ENCODE peak calls at places on chromosomes 1 and 21, in nine cellular contexts. M is stomach, D is thoracic aorta, J is gastrocnemius medialis, Z is uterus, X is left ventricle myocardium inferior, S is neural progenitor cell, W is upper lobe of right lung, P is endothelial cell of umbilical vein. C is an unnamed sample.

GRCh38 chr1:109530457-109531204 is 9.0 kb upstream of the GPR61 start:
- DNase-seq in J (no peak), M (no peak), Z (no peak), D (no peak), P (no peak), S (peak; percentile 57), X (no peak), W (no peak), C (no peak)

GRCh38 chr1:6785721-6786505 is 659 bp downstream of the CAMTA1 start:
- DNase-seq in S (peak; percentile 80), Z (peak; percentile 56), D (no peak), X (peak; percentile 49), P (peak; percentile 33), W (peak; percentile 77), J (peak; percentile 16), M (peak; percentile 38), C (peak; percentile 25)

GRCh38 chr1:32876341-32877210 is 5.9 kb upstream of the FNDC5 start:
- DNase-seq in X (peak; percentile 53), W (peak; percentile 85), D (no peak), P (peak; percentile 58), S (peak; percentile 65), Z (no peak), J (no peak), M (peak; percentile 71), C (peak; percentile 69)

GRCh38 chr1:51410568-51411460 is 80.5 kb upstream of the TTC39A start:
- DNase-seq in P (no peak), X (no peak), D (no peak), M (no peak), S (peak; percentile 9), J (no peak), W (no peak), Z (no peak), C (no peak)

GRCh38 chr1:51776408-51776807 is 102.1 kb downstream of the NRDC start:
- DNase-seq in X (no peak), Z (no peak), P (no peak), W (no peak), D (no peak), S (no peak), M (no peak), J (no peak), C (no peak)

GRCh38 chr1:39639333-39640130 is at the start of gene HEYL:
- DNase-seq in J (no peak), M (peak; percentile 69), W (peak; percentile 92), P (no peak), S (peak; percentile 91), Z (peak; percentile 90), X (peak; percentile 85), D (peak; percentile 26), C (peak; percentile 91)

GRCh38 chr1:40787733-40788560 is 4.4 kb downstream of the KCNQ4 start:
- DNase-seq in J (no peak), M (no peak), S (no peak), Z (no peak), P (no peak), D (no peak), X (no peak), W (no peak), C (no peak)

GRCh38 chr21:45971487-45972352 is 9.8 kb upstream of the COL6A1 start:
- DNase-seq in M (no peak), D (no peak), J (no peak), S (no peak), W (peak; percentile 64), Z (peak; percentile 79), X (peak; percentile 81), P (no peak), C (peak; percentile 77)

GRCh38 chr1:19664453-19665043 is at the start of gene HTR6:
- DNase-seq in D (no peak), P (no peak), X (no peak), M (no peak), J (no peak), W (no peak), Z (no peak), S (no peak), C (no peak)

GRCh38 chr1:213019450-213019849 is 3.8 kb upstream of the ANGEL2 start:
- DNase-seq in W (no peak), P (no peak), Z (no peak), S (no peak), X (no peak), D (no peak), M (no peak), J (no peak), C (no peak)
- H3K36me3 ChIP-seq in W (no peaks in the 10 kb centered on the region), P (no peaks in the 10 kb centered on the region), Z (no peaks in the 10 kb centered on the region), S (no peaks in the 10 kb centered on the region), X (no peaks in the 10 kb centered on the region), D (no peaks in the 10 kb centered on the region), M (no peaks in the 10 kb centered on the region), J (no peaks in the 10 kb centered on the region), C (no peaks in the 10 kb centered on the region)

GRCh38 chr1:107477233-107477632 is 336.4 kb downstream of the NTNG1 start:
- DNase-seq in Z (no peak), M (no peak), W (no peak), D (no peak), S (no peak), X (no peak), P (no peak), J (no peak), C (no peak)
- TF ChIP-seq CTCF in Z (no peak), M (no peak), W (no peak), D (no peak), S (peak; percentile 46), X (no peak), P (no peak), J (no peak), C (no peak)

DNA sequence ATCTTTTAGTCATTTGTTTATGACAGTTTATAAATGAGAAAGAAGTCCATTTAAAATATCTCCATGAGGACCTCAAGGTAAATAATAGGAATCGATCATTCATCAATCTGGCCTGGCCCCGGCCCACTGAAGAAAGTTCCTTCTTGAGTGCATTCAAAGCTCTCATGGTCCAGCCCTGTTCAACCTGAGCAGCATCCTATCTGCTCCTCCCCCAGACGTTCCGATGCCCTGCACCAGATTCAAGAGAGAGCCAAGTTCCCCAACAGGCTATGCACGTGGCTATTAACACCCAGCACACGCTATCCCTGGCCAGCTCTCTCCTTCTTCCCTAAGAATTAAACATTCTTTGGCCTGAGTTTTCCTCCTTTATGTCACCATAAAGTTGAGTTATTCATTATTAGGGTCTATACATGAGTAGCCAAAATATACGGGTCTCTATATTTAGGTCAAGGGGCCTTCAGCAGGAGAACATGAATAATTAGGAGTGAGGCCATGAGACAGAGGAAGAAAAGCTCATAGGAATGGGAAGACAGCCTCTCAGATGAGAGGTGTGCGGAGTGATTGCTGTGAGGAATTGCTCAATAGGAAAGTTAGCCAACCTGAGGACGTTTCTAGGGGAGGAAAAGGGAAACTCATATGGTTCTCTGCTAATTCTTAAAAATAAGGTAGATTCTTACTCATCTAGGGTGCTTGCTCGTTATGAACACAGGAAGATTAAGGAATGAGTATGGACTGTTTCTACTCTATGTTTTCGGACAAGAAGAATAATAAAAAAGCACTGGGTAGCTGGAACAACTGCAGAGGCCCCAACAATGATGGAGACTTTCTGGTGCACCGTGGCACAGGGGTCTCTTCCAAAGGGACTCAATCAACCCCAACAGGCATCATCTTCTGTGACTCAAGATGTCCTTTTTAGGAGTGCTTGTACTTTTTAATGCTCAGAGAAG is 23.6 kb downstream of the RUNX1 start:
- DNase-seq in D (no peak), M (no peak), S (no peak), P (no peak), W (no peak), J (no peak), X (no peak), Z (no peak), C (no peak)
- H3K4me3 ChIP-seq in D (no peak overlapping the region), M (no peak overlapping the region), S (no peak overlapping the region), P (no peak overlapping the region), W (no peak overlapping the region), J (no peak overlapping the region), X (no peak overlapping the region), Z (no peak overlapping the region), C (no peak overlapping the region)

DNA sequence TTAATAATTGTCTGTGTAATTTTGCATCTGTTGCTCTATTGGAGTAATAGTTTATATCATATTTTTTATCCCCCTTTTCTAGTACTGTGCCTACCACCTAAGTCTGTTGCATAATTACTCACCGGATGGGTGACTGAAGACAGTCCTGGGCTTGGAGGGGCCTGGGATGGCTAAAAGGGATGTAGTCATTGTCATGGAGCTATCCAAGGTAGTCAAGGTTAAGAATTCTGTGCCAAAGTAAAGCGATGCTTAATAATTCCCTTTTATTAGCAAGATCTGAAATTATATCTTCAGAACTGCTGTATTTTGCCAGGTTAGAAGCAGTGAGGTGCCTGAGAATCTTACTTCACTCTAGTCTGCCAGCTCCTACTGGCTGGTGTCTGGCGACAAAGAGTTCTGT is 61.6 kb downstream of the KDM1A start:
- DNase-seq in X (no peak), J (no peak), D (no peak), Z (no peak), W (no peak), M (no peak), P (no peak), S (no peak), C (no peak)
- H3K36me3 ChIP-seq in X (peaks cover 89% of the 10 kb centered on the region), J (no peaks in the 10 kb centered on the region), D (peaks cover 40% of the 10 kb centered on the region), Z (no peaks in the 10 kb centered on the region), W (peaks cover 81% of the 10 kb centered on the region), M (peaks cover 98% of the 10 kb centered on the region), P (peaks cover 41% of the 10 kb centered on the region), S (peaks cover 12% of the 10 kb centered on the region), C (peaks cover 92% of the 10 kb centered on the region)

GRCh38 chr1:164440222-164440621 is 118.8 kb upstream of the PBX1 start:
- DNase-seq in W (no peak), D (no peak), X (peak; percentile 16), S (peak; percentile 49), Z (peak; percentile 30), M (no peak), J (no peak), P (no peak), C (peak; percentile 71)
- TF ChIP-seq CTCF in W (peak; percentile 36), D (peak; percentile 42), X (peak; percentile 70), S (peak; percentile 44), Z (peak; percentile 19), M (no peak), J (peak; percentile 43), P (peak; percentile 1), C (peak; percentile 54)

C was measured in tibial artery.